ENCODE peak calls at places on chromosome 12, in seven cellular contexts. R is PC-3, E is ascending aorta, W is upper lobe of right lung, X is uterus, V is foreskin fibroblast, O is coronary artery. L is an unnamed sample.

GRCh38 chr12:45988259-45988658 is 2.1 kb downstream of the SCAF11 start:
- DNase-seq in R (peak), E (no peak), W (no peak), X (no peak), V (peak), O (no peak), L (peak)

GRCh38 chr12:42172811-42173210 is 28.1 kb upstream of the GXYLT1 start:
- DNase-seq in R (no peak), E (no peak), W (no peak), X (no peak), V (no peak), O (no peak), L (no peak)

GRCh38 chr12:124656214-124656516 is 88.8 kb upstream of the NCOR2 start:
- DNase-seq in R (no peak), E (no peak), W (no peak), X (no peak), V (no peak), O (no peak), L (no peak)

GRCh38 chr12:27334052-27334720 is 1.6 kb downstream of the BMAL2 start:
- DNase-seq in R (peak), E (no peak), W (no peak), X (no peak), V (no peak), O (no peak), L (no peak)

GRCh38 chr12:111446044-111446581 is 40.4 kb downstream of the SH2B3 start:
- DNase-seq in R (no peak), E (no peak), W (no peak), X (peak), V (peak), O (peak), L (peak)

GRCh38 chr12:58920102-58920955 is at the start of gene LRIG3:
- DNase-seq in R (peak), E (peak), W (peak), X (peak), V (peak), O (peak), L (peak)

GRCh38 chr12:50258167-50258551 is 25.2 kb downstream of the LIMA1 start:
- DNase-seq in R (no peak), E (no peak), W (no peak), X (no peak), V (peak), O (no peak), L (no peak)

GRCh38 chr12:49959570-49960473 is 1.9 kb upstream of the AQP5 start:
- DNase-seq in R (peak), E (no peak), W (peak), X (no peak), V (no peak), O (no peak), L (no peak)

GRCh38 chr12:67592228-67593011 is 56.1 kb upstream of the DYRK2 start:
- DNase-seq in R (peak), E (no peak), W (no peak), X (no peak), V (peak), O (no peak), L (peak)

GRCh38 chr12:45219621-45220020 is 3.7 kb downstream of the ANO6 start:
- DNase-seq in R (no peak), E (no peak), W (no peak), X (no peak), V (no peak), O (no peak), L (no peak)

GRCh38 chr12:102756564-102756963 is 160.5 kb downstream of the PAH start:
- DNase-seq in R (no peak), E (no peak), W (no peak), X (peak), V (no peak), O (no peak), L (no peak)

GRCh38 chr12:42961395-42961794 is 371.8 kb upstream of the PRICKLE1 start:
- DNase-seq in R (peak), E (no peak), W (no peak), X (no peak), V (peak), O (no peak), L (peak)

GRCh38 chr12:53501615-53502181 is 615 bp downstream of the TARBP2 start:
- DNase-seq in R (no peak), E (no peak), W (peak), X (peak), V (no peak), O (no peak), L (no peak)

GRCh38 chr12:124764870-124765570 is 98.6 kb downstream of the SCARB1 start:
- DNase-seq in R (no peak), E (no peak), W (no peak), X (no peak), V (peak), O (no peak), L (peak)

GRCh38 chr12:22684526-22685118 is 59.7 kb downstream of the ETNK1 start:
- DNase-seq in R (peak), E (no peak), W (no peak), X (no peak), V (peak), O (no peak), L (peak)

GRCh38 chr12:113488322-113488721 is 16.7 kb upstream of the LHX5 start:
- DNase-seq in R (no peak), E (no peak), W (no peak), X (no peak), V (no peak), O (no peak), L (no peak)

GRCh38 chr12:72271401-72271740 is 799 bp upstream of the TRHDE start:
- DNase-seq in R (no peak), E (no peak), W (peak), X (peak), V (peak), O (no peak), L (peak)

GRCh38 chr12:44052554-44052953 is 216.7 kb downstream of the TMEM117 start:
- DNase-seq in R (no peak), E (no peak), W (no peak), X (no peak), V (no peak), O (no peak), L (no peak)

GRCh38 chr12:43069768-43070221 is 480.2 kb upstream of the PRICKLE1 start:
- DNase-seq in R (no peak), E (no peak), W (no peak), X (peak), V (peak), O (no peak), L (peak)

GRCh38 chr12:54933381-54933780 is 51.2 kb downstream of the TESPA1 start:
- DNase-seq in R (peak), E (no peak), W (no peak), X (no peak), V (peak), O (no peak), L (peak)

GRCh38 chr12:82896286-82896685 is 209.6 kb downstream of the TMTC2 start:
- DNase-seq in R (no peak), E (no peak), W (no peak), X (no peak), V (no peak), O (no peak), L (no peak)

DNA sequence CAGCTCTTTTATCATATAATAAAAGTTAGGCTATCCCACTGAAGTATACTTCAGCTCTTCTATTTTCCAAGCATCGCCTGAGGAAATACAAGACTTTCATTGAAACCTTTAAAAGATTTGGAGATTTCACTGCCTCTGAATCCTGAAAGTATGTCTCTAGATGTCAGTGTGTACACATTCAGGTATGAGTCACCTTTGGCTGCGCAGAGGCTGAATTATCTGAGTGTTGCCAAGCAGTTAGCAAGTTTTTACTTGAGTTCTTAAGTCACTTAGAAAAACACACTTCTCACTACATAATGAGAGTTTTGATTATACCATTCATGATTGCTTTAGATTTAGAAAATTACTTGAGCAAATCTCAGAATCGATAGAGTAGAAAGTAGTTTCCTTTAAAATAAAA is 210.3 kb downstream of the TMTC2 start:
- DNase-seq in R (peak), E (no peak), W (no peak), X (no peak), V (peak), O (no peak), L (peak)
- TF ChIP-seq CTCF in R (peak), E (no peak), W (no peak), X (no peak), V (no peak), O (no peak), L (no peak)

GRCh38 chr12:93292731-93293566 is 84.8 kb upstream of the NUDT4 start:
- DNase-seq in R (no peak), E (no peak), W (no peak), X (no peak), V (no peak), O (no peak), L (no peak)

GRCh38 chr12:93299262-93299846 is 78.4 kb upstream of the NUDT4 start:
- DNase-seq in R (no peak), E (no peak), W (no peak), X (no peak), V (peak), O (no peak), L (no peak)

GRCh38 chr12:93297536-93297935 is 80.2 kb upstream of the NUDT4 start:
- DNase-seq in R (no peak), E (no peak), W (no peak), X (no peak), V (no peak), O (no peak), L (no peak)

GRCh38 chr12:93300611-93301021 is 77.1 kb upstream of the NUDT4 start:
- DNase-seq in R (no peak), E (no peak), W (no peak), X (no peak), V (no peak), O (no peak), L (no peak)

GRCh38 chr12:93297032-93297431 is 80.7 kb upstream of the NUDT4 start:
- DNase-seq in R (no peak), E (no peak), W (no peak), X (no peak), V (no peak), O (no peak), L (peak)
- H3K4me3 ChIP-seq in R (no peak), E (no peak), W (no peak), X (no peak), V (no peak), O (no peak), L (no peak)

GRCh38 chr12:107580750-107581529 is 104.7 kb upstream of the PWP1 start:
- DNase-seq in R (no peak), E (no peak), W (no peak), X (no peak), V (no peak), O (no peak), L (peak)
- TF ChIP-seq CTCF in R (no peak), E (no peak), W (no peak), X (no peak), V (no peak), O (no peak), L (no peak)

DNA sequence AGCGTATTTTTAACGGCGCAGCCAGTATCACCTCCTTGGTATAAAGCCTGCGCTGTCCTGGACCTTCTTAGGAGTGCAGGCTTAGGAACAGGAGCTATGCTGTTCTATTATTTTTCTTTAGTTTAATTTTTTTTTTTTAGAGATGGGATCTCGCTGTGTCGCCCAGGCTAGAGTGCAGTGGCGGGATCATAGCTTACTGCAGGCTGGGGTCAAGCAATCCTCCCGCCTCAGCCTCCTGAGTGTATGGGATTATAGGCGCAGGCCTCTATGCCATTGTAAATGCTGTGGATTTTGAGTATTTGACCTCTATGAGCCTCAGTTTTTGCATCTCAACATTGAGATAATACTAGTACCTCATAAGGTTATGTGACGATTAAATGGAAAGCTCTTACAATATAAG is 4.1 kb downstream of the OR10AD1 start:
- DNase-seq in R (no peak), E (no peak), W (no peak), X (no peak), V (no peak), O (no peak), L (no peak)
- H3K4me3 ChIP-seq in R (peak), E (peak), W (peak), X (peak), V (peak), O (peak), L (peak)

DNA sequence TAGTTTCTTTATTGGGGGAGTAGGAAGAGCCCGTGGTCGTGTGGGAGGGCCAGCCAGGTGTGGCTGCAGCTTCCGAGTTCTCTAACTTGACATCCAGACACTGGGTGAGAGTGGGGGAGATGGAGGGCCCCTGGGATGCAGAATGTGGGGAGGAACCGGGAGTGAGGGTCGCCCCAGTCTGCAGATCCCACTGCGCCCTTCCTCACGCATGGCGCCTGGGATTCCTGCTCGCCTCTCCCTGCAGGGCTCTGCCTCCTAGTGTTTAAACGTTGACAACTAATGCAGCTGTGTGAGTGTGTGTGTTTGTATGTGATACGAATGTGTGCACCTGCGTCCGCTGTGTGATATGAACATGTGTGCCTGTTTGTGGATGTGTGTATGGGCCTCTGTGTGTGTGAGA is 34.6 kb downstream of the FZD10 start:
- DNase-seq in R (no peak), E (no peak), W (no peak), X (no peak), V (no peak), O (peak), L (no peak)
- TF ChIP-seq CTCF in R (no peak), E (no peak), W (no peak), X (no peak), V (no peak), O (no peak), L (no peak)

GRCh38 chr12:32534698-32535097 is 135.3 kb downstream of the FGD4 start:
- DNase-seq in R (no peak), E (no peak), W (no peak), X (no peak), V (no peak), O (no peak), L (no peak)

GRCh38 chr12:32533971-32534590 is 134.7 kb downstream of the FGD4 start:
- DNase-seq in R (peak), E (no peak), W (no peak), X (peak), V (peak), O (peak), L (peak)

GRCh38 chr12:32536000-32536345 is 136.6 kb downstream of the FGD4 start:
- DNase-seq in R (no peak), E (no peak), W (no peak), X (no peak), V (no peak), O (no peak), L (no peak)

GRCh38 chr12:32532951-32533350 is 133.6 kb downstream of the FGD4 start:
- DNase-seq in R (no peak), E (no peak), W (no peak), X (no peak), V (no peak), O (no peak), L (no peak)

GRCh38 chr12:32535260-32535999 is 136.1 kb downstream of the FGD4 start:
- DNase-seq in R (peak), E (peak), W (peak), X (peak), V (peak), O (peak), L (peak)
- H3K4me3 ChIP-seq in R (no peak), E (peak), W (peak), X (no peak), V (peak), O (peak), L (peak)